ENCODE peak calls at places on chromosome 4, in seven cellular contexts. S is OCI-LY7; Q is cardiac muscle cell; I is substantia nigra; A is GM13976; D is WTC11; W is naive thymus-derived CD8-positive, alpha-beta T cell. C is an unnamed sample.

GRCh38 chr4:108651068-108651794 is 832 bp downstream of the OSTC start:
- DNase-seq in S (peak; percentile 45), Q (peak; percentile 63), I (no peak), A (no peak), D (no peak), W (no peak), C (no peak)

GRCh38 chr4:184250795-184251679 is 33.4 kb upstream of the ENPP6 start:
- DNase-seq in S (peak; percentile 77), Q (peak; percentile 71), I (no peak), A (peak; percentile 63), D (no peak), W (peak; percentile 63), C (no peak)

GRCh38 chr4:66164869-66165268 is 494.6 kb upstream of the EPHA5 start:
- DNase-seq in S (no peak), Q (no peak), I (no peak), A (no peak), D (no peak), W (no peak), C (no peak)

GRCh38 chr4:184536881-184537248 is 62.5 kb upstream of the IRF2 start:
- DNase-seq in S (peak; percentile 21), Q (no peak), I (no peak), A (no peak), D (no peak), W (no peak), C (no peak)

GRCh38 chr4:80806472-80806871 is 224.0 kb upstream of the BMP3 start:
- DNase-seq in S (no peak), Q (no peak), I (no peak), A (no peak), D (no peak), W (no peak), C (no peak)

GRCh38 chr4:53943345-53944085 is 120.9 kb downstream of the CHIC2 start:
- DNase-seq in S (no peak), Q (peak; percentile 66), I (no peak), A (no peak), D (no peak), W (no peak), C (no peak)

GRCh38 chr4:8735236-8736082 is 136.2 kb downstream of the HMX1 start:
- DNase-seq in S (no peak), Q (no peak), I (no peak), A (peak; percentile 15), D (no peak), W (no peak), C (no peak)

GRCh38 chr4:29726938-29727337 is 993.2 kb upstream of the PCDH7 start:
- DNase-seq in S (no peak), Q (no peak), I (no peak), A (no peak), D (no peak), W (no peak), C (no peak)

GRCh38 chr4:103786014-103786413 is 66.2 kb upstream of the TACR3 start:
- DNase-seq in S (peak; percentile 59), Q (peak; percentile 26), I (no peak), A (peak; percentile 27), D (peak; percentile 46), W (no peak), C (peak; percentile 27)

GRCh38 chr4:47531954-47532321 is 46.9 kb downstream of the ATP10D start:
- DNase-seq in S (no peak), Q (no peak), I (no peak), A (no peak), D (no peak), W (no peak), C (peak; percentile 27)

GRCh38 chr4:8228319-8229250 is 29.5 kb downstream of the SH3TC1 start:
- DNase-seq in S (peak; percentile 69), Q (peak; percentile 84), I (peak; percentile 68), A (peak; percentile 73), D (no peak), W (peak; percentile 89), C (peak; percentile 66)

GRCh38 chr4:166044871-166045270 is 171.8 kb downstream of the TLL1 start:
- DNase-seq in S (no peak), Q (no peak), I (no peak), A (no peak), D (no peak), W (no peak), C (no peak)

GRCh38 chr4:8236141-8236919 is 33.2 kb upstream of the HTRA3 start:
- DNase-seq in S (peak; percentile 22), Q (no peak), I (no peak), A (no peak), D (no peak), W (no peak), C (no peak)

GRCh38 chr4:127188847-127189246 is 443.9 kb upstream of the INTU start:
- DNase-seq in S (no peak), Q (peak; percentile 47), I (no peak), A (no peak), D (no peak), W (no peak), C (no peak)

GRCh38 chr4:27081675-27082579 is 221.3 kb downstream of the STIM2 start:
- DNase-seq in S (no peak), Q (no peak), I (no peak), A (no peak), D (no peak), W (no peak), C (no peak)

GRCh38 chr4:156799121-156799589 is 172.4 kb downstream of the PDGFC start:
- DNase-seq in S (no peak), Q (peak; percentile 71), I (no peak), A (no peak), D (no peak), W (no peak), C (no peak)

GRCh38 chr4:123415977-123416376 is 19.4 kb downstream of the SPRY1 start:
- DNase-seq in S (no peak), Q (peak; percentile 61), I (no peak), A (no peak), D (no peak), W (no peak), C (no peak)

GRCh38 chr4:127357765-127358164 is 275.0 kb upstream of the INTU start:
- DNase-seq in S (no peak), Q (no peak), I (no peak), A (no peak), D (no peak), W (no peak), C (no peak)

GRCh38 chr4:52917836-52918235 is 55.7 kb downstream of the RASL11B start:
- DNase-seq in S (no peak), Q (no peak), I (no peak), A (no peak), D (no peak), W (no peak), C (no peak)

GRCh38 chr4:658681-659667 is 15.1 kb downstream of the ATP5ME start:
- DNase-seq in S (no peak), Q (no peak), I (no peak), A (no peak), D (no peak), W (no peak), C (no peak)

GRCh38 chr4:116118216-116118615 is 967.2 kb downstream of the TRAM1L1 start:
- DNase-seq in S (no peak), Q (no peak), I (no peak), A (no peak), D (no peak), W (no peak), C (no peak)

GRCh38 chr4:119238068-119238722 is 25.7 kb downstream of the USP53 start:
- DNase-seq in S (no peak), Q (no peak), I (no peak), A (peak; percentile 41), D (no peak), W (no peak), C (no peak)

GRCh38 chr4:116636917-116637316 is 448.5 kb downstream of the TRAM1L1 start:
- DNase-seq in S (peak; percentile 72), Q (no peak), I (no peak), A (peak; percentile 2), D (no peak), W (no peak), C (no peak)

GRCh38 chr4:105472871-105473339 is 957 bp downstream of the PPA2 start:
- DNase-seq in S (no peak), Q (no peak), I (no peak), A (no peak), D (no peak), W (no peak), C (no peak)

GRCh38 chr4:77047037-77047436 is 28.8 kb downstream of the CCNI start:
- DNase-seq in S (peak; percentile 40), Q (peak; percentile 38), I (no peak), A (no peak), D (no peak), W (peak; percentile 25), C (no peak)

GRCh38 chr4:7852568-7853185 is 87.0 kb downstream of the AFAP1 start:
- DNase-seq in S (no peak), Q (peak; percentile 78), I (peak; percentile 49), A (no peak), D (no peak), W (no peak), C (peak; percentile 23)

GRCh38 chr4:175514174-175514573 is 297.9 kb downstream of the GPM6A start:
- DNase-seq in S (no peak), Q (no peak), I (no peak), A (no peak), D (no peak), W (no peak), C (no peak)

GRCh38 chr4:145945431-145946155 is 7.0 kb upstream of the ZNF827 start:
- DNase-seq in S (no peak), Q (no peak), I (no peak), A (no peak), D (no peak), W (no peak), C (no peak)

GRCh38 chr4:150117094-150117493 is 38.8 kb downstream of the DCLK2 start:
- DNase-seq in S (no peak), Q (peak; percentile 50), I (peak; percentile 10), A (no peak), D (no peak), W (no peak), C (no peak)

GRCh38 chr4:169244210-169244609 is 26.5 kb downstream of the SH3RF1 start:
- DNase-seq in S (no peak), Q (peak; percentile 49), I (no peak), A (no peak), D (no peak), W (no peak), C (no peak)

GRCh38 chr4:40536032-40536431 is 93.6 kb downstream of the RBM47 start:
- DNase-seq in S (peak; percentile 88), Q (no peak), I (no peak), A (peak; percentile 50), D (no peak), W (no peak), C (no peak)

GRCh38 chr4:134201216-134202098 is at the start of gene PABPC4L:
- DNase-seq in S (no peak), Q (peak; percentile 89), I (no peak), A (no peak), D (peak; percentile 59), W (no peak), C (peak; percentile 32)

GRCh38 chr4:185039508-185040273 is 21.4 kb downstream of the HELT start:
- DNase-seq in S (peak; percentile 80), Q (peak; percentile 87), I (peak; percentile 18), A (peak; percentile 76), D (no peak), W (peak; percentile 66), C (peak; percentile 73)

GRCh38 chr4:69649629-69650028 is 3.4 kb downstream of the UGT2A1 start:
- DNase-seq in S (no peak), Q (no peak), I (no peak), A (no peak), D (no peak), W (no peak), C (no peak)

GRCh38 chr4:43339435-43339834 is 446.9 kb downstream of the GRXCR1 start:
- DNase-seq in S (no peak), Q (peak; percentile 64), I (no peak), A (no peak), D (no peak), W (no peak), C (no peak)

GRCh38 chr4:3766791-3767561 is 791 bp downstream of the ADRA2C start:
- DNase-seq in S (no peak), Q (no peak), I (no peak), A (no peak), D (peak; percentile 81), W (no peak), C (peak; percentile 63)

GRCh38 chr4:6190486-6190885 is 9.9 kb downstream of the JAKMIP1 start:
- DNase-seq in S (no peak), Q (no peak), I (no peak), A (no peak), D (no peak), W (no peak), C (no peak)

GRCh38 chr4:114911141-114911540 is 202.3 kb downstream of the NDST4 start:
- DNase-seq in S (no peak), Q (no peak), I (no peak), A (no peak), D (no peak), W (no peak), C (no peak)